ENCODE peak calls at places on chromosomes 2 and 18, in nine cellular contexts. Q, W, I, L, H, P, M, O and Y are unnamed samples. For H3K4me1, the result is how much of the 10 kb centered on the place peaks cover.

GRCh38 chr2:28463893-28464292 is 32.0 kb upstream of the PLB1 start:
- DNase-seq in O (no peak), W (peak), P (no peak), Q (no peak), M (no peak), H (no peak), L (no peak), I (peak), Y (no peak)

GRCh38 chr2:62054916-62055315 is 141.0 kb upstream of the B3GNT2 start:
- DNase-seq in I (no peak), M (no peak), Q (no peak), P (no peak), H (no peak), O (no peak), L (no peak), W (no peak), Y (no peak)

GRCh38 chr2:30159766-30160165 is 13.0 kb downstream of the YPEL5 start:
- DNase-seq in Q (no peak), I (no peak), W (no peak), M (no peak), O (no peak), L (no peak), H (no peak), P (no peak), Y (no peak)

GRCh38 chr2:1162768-1163584 is 212.3 kb downstream of the SNTG2 start:
- DNase-seq in W (no peak), H (peak), I (no peak), O (no peak), P (no peak), M (no peak), Q (peak), L (no peak), Y (no peak)

GRCh38 chr18:3782901-3783300 is 332.9 kb downstream of the TGIF1 start:
- DNase-seq in L (no peak), M (no peak), I (no peak), Q (no peak), O (no peak), P (no peak), W (peak), H (no peak), Y (no peak)

GRCh38 chr2:133026536-133027177 is 356.7 kb upstream of the LYPD1 start:
- DNase-seq in P (no peak), M (no peak), O (no peak), L (no peak), W (peak), I (peak), H (no peak), Q (no peak), Y (no peak)

GRCh38 chr2:204950695-204951094 is 405.4 kb downstream of the PARD3B start:
- DNase-seq in M (no peak), I (no peak), W (peak), O (no peak), H (no peak), P (no peak), L (no peak), Q (peak), Y (no peak)

GRCh38 chr2:163553601-163554000 is 182.2 kb downstream of the FIGN start:
- DNase-seq in Q (no peak), I (no peak), M (no peak), L (no peak), H (no peak), W (no peak), P (no peak), O (no peak), Y (no peak)

GRCh38 chr2:239800785-239801184 is 224.4 kb downstream of the NDUFA10 start:
- DNase-seq in P (no peak), Q (no peak), I (no peak), L (no peak), W (no peak), H (no peak), O (no peak), M (no peak), Y (no peak)

GRCh38 chr2:10202136-10202535 is 79.6 kb downstream of the RRM2 start:
- DNase-seq in I (peak), O (no peak), Q (no peak), P (no peak), W (peak), M (no peak), L (no peak), H (no peak), Y (no peak)

GRCh38 chr2:15979759-15980604 is 39.6 kb downstream of the MYCN start:
- DNase-seq in O (no peak), Q (no peak), W (no peak), P (no peak), L (no peak), M (no peak), H (no peak), I (no peak), Y (no peak)
- H3K4me1 ChIP-seq in O (under half), Q (under half), W (under half), P (under half), L (under half), M (under half), H (under half), I (under half), Y (under half)

DNA sequence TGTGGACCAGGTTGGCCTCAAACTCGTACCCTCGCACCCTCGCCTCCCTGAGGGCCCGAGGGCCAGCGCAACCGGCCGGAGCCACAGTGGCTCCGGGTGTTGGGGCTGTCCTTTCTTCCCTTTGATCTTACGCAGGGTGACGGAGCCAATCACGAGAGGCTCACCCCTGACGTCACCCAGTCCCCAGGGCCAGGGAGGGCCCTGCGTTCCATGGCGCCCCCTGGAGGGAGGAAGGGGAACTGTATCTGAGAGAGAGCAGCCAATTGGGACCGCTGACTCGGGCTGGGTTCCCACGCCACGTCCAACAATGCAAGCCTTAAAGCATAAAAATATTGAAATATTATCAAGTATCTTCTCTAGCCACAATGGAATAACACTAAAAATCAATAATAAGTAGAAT is 432.8 kb upstream of the LRRTM4 start:
- DNase-seq in H (no peak), I (no peak), M (no peak), Q (no peak), L (no peak), P (peak), O (no peak), W (no peak), Y (no peak)
- TF ChIP-seq CTCF in H (no peak), I (no peak), M (no peak), Q (peak), L (no peak), P (peak), O (no peak), W (no peak), Y (no peak)

GRCh38 chr2:168726375-168726774 is 76.1 kb upstream of the NOSTRIN start:
- DNase-seq in I (no peak), O (no peak), L (no peak), Q (no peak), W (no peak), M (no peak), H (no peak), P (no peak), Y (no peak)
- H3K4me3 ChIP-seq in I (no peak), O (no peak), L (no peak), Q (no peak), W (no peak), M (no peak), H (no peak), P (no peak), Y (no peak)

DNA sequence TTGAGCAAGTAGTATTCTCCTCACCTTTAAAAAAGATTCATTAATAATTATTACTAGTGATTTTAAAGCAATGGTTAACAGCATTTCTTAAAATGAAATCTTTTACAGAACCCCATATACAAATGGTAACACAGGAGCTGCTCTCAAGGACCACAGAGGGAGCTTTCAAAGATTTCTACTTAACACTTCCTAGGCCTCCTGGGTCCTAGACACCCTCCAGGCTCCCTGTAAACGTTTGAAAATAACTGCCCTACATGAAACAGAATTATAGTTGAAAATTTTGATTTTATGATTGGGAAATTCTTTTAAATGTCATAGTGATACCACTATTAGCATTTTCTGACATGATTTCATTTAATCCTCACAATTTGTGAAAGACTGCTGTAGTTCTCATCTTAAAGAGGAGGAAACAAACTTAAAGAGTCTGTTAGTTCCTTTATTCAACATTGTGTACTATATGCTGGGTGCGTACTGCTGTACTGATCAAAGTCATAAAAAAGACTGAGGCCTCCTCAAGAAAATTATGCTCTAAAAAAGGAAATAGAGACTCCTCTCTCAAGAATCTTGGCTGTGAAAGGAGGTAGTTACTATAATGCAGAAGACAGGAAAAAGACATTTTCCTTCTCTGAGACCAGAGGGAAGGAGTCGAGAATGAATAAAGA is 10.6 kb downstream of the CUL3 start:
- DNase-seq in O (no peak), W (no peak), P (no peak), H (no peak), Q (no peak), M (no peak), L (no peak), I (no peak), Y (no peak)
- H3K4me1 ChIP-seq in O (under half), W (under half), P (under half), H (under half), Q (under half), M (under half), L (half or more), I (under half), Y (half or more)

GRCh38 chr2:115833196-115833595 is 1390.8 kb downstream of the DPP10 start:
- DNase-seq in Q (no peak), L (no peak), W (no peak), I (no peak), O (no peak), M (no peak), H (no peak), P (no peak), Y (no peak)
- TF ChIP-seq CTCF in Q (peak), L (no peak), W (no peak), I (no peak), O (no peak), M (no peak), H (no peak), P (no peak), Y (no peak)

DNA sequence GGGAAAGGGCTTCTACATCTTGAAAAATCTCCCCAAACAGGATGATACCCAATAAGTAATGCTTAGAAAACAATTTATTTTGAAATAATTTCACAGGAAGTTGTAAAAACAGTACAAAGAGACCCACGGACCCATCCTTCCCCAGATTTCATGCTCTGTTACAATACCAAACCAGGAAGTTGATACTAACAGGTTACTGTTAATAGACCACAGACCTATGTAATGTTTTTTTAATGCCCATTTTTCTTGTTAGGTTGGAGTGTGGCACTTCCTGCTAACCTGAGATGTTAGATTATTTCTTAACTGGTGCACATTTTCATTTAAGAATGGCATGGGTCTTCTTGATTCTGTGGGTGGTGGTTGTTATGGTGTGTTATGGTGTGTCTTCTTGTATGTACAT is 21.4 kb upstream of the MGAT5 start:
- DNase-seq in L (no peak), M (no peak), O (no peak), W (no peak), H (no peak), I (no peak), P (no peak), Q (no peak), Y (no peak)
- H3K4me3 ChIP-seq in L (no peak), M (no peak), O (no peak), W (no peak), H (no peak), I (no peak), P (no peak), Q (peak), Y (no peak)

GRCh38 chr2:237694423-237695194 is 67.2 kb downstream of the LRRFIP1 start:
- DNase-seq in P (peak), M (no peak), L (no peak), H (peak), Q (no peak), W (no peak), O (no peak), I (no peak), Y (peak)

GRCh38 chr2:237696471-237696870 is 69.1 kb downstream of the LRRFIP1 start:
- DNase-seq in Q (no peak), P (peak), M (no peak), I (no peak), W (no peak), L (no peak), H (peak), O (no peak), Y (peak)

GRCh38 chr2:237693281-237694039 is 66.1 kb downstream of the LRRFIP1 start:
- DNase-seq in Q (peak), O (peak), I (no peak), W (peak), L (no peak), M (no peak), H (no peak), P (peak), Y (peak)

GRCh38 chr2:237697586-237698337 is 70.4 kb downstream of the LRRFIP1 start:
- DNase-seq in Q (no peak), W (no peak), O (no peak), H (no peak), M (no peak), I (peak), L (no peak), P (no peak), Y (peak)

DNA sequence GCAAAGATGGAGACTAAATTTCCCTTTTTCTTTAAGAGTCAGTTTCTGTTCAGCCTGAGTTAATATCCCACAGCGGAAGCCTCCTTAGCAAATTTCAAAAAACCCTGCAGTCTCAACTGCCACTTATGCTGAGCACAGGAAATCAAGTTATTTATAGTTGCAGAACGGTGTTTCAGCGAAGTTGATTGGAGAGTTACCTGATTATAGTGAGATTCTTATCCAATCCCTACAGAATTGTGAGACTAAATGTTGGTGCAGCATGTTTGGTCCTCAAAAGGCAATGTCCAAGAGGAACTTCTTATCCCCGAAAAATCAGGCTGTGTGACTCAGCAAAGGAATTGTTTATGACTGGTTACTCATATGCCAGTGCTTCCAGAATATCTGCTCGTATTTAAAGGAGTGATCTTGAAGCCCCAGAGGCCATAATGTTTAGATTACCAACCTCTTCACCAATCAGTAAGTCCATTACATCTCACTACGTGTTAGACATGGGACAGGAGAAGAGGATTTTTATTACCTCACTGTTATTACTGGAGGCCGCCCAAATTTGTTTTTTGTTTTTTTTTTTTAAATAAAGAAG is 67.9 kb downstream of the LRRFIP1 start:
- DNase-seq in H (no peak), Q (peak), W (peak), I (peak), L (no peak), P (peak), M (no peak), O (peak), Y (no peak)
- H3K4me1 ChIP-seq in H (half or more), Q (under half), W (under half), I (half or more), L (half or more), P (under half), M (under half), O (half or more), Y (half or more)